ENCODE peak calls at places on chromosomes 2 and 18, in eight cellular contexts. K is GM10248, E is HFF-Myc, D is HCT116, I is psoas muscle, N is kidney tubule cell, X is non-pigmented ciliary epithelial cell, R is hypothalamus. S is an unnamed sample.

GRCh38 chr2:86821306-86821705 is 30.6 kb upstream of the CD8A start:
- DNase-seq in K (no peak), N (no peak), D (no peak), I (no peak), R (no peak), E (no peak), X (no peak), S (no peak)

GRCh38 chr2:240630771-240631560 is 5.7 kb downstream of the GPR35 start:
- DNase-seq in I (peak; percentile 38), R (no peak), K (no peak), N (no peak), D (no peak), X (no peak), E (no peak), S (no peak)

GRCh38 chr18:4276983-4277585 is 178.0 kb downstream of the DLGAP1 start:
- DNase-seq in R (no peak), E (no peak), N (no peak), K (no peak), I (no peak), D (no peak), X (no peak), S (no peak)

GRCh38 chr18:9101730-9102390 is 639 bp upstream of the NDUFV2 start:
- DNase-seq in N (peak; percentile 87), I (no peak), E (no peak), R (peak; percentile 47), X (peak; percentile 42), D (peak; percentile 44), K (peak; percentile 50), S (no peak)

GRCh38 chr2:8535821-8536685 is 145.8 kb upstream of the ID2 start:
- DNase-seq in X (no peak), I (no peak), D (no peak), K (no peak), R (peak; percentile 27), E (no peak), N (no peak), S (no peak)

GRCh38 chr2:190912731-190913130 is 32.1 kb downstream of the GLS start:
- DNase-seq in R (no peak), K (no peak), X (no peak), E (no peak), N (no peak), I (no peak), D (no peak), S (no peak)

GRCh38 chr2:238280083-238280816 is 8.2 kb downstream of the PER2 start:
- DNase-seq in N (no peak), R (no peak), X (no peak), E (no peak), K (no peak), D (no peak), I (peak; percentile 28), S (no peak)

GRCh38 chr2:39994151-39994550 is 215.1 kb upstream of the THUMPD2 start:
- DNase-seq in R (no peak), D (no peak), N (peak; percentile 68), I (no peak), X (peak; percentile 61), E (no peak), K (no peak), S (no peak)

GRCh38 chr2:18701546-18701945 is 112.2 kb upstream of the NT5C1B start:
- DNase-seq in D (no peak), N (no peak), E (no peak), R (no peak), I (no peak), X (no peak), K (no peak), S (no peak)

GRCh38 chr2:119196301-119197124 is 27.1 kb upstream of the STEAP3 start:
- DNase-seq in E (no peak), N (peak; percentile 37), K (no peak), X (no peak), D (no peak), I (no peak), R (no peak), S (no peak)

GRCh38 chr2:111198701-111199100 is 78.0 kb downstream of the BCL2L11 start:
- DNase-seq in D (no peak), I (no peak), N (no peak), K (no peak), E (no peak), R (no peak), X (no peak), S (no peak)

GRCh38 chr2:217248312-217248935 is 388.6 kb upstream of the TNP1 start:
- DNase-seq in R (peak; percentile 85), E (no peak), K (peak; percentile 58), D (no peak), I (peak; percentile 80), X (no peak), N (peak; percentile 35), S (peak; percentile 11)

GRCh38 chr2:167052825-167053224 is 164.5 kb downstream of the XIRP2 start:
- DNase-seq in I (no peak), R (no peak), K (no peak), N (peak; percentile 31), D (no peak), X (peak; percentile 40), E (no peak), S (no peak)

GRCh38 chr18:7360606-7361170 is 129.8 kb downstream of the LRRC30 start:
- DNase-seq in X (no peak), R (no peak), E (no peak), I (no peak), K (no peak), D (no peak), N (no peak), S (no peak)

GRCh38 chr2:157480182-157480961 is 36.5 kb upstream of the CYTIP start:
- DNase-seq in X (no peak), R (no peak), I (peak; percentile 87), D (no peak), N (no peak), K (no peak), E (no peak), S (no peak)

GRCh38 chr18:67359868-67360838 is 156.4 kb downstream of the DSEL start:
- DNase-seq in I (peak; percentile 58), R (peak; percentile 38), X (peak; percentile 93), E (peak; percentile 61), D (no peak), K (no peak), N (peak; percentile 91), S (no peak)

GRCh38 chr2:9110893-9111569 is 95.6 kb upstream of the ASAP2 start:
- DNase-seq in E (no peak), R (no peak), X (no peak), N (no peak), I (no peak), D (no peak), K (no peak), S (no peak)

GRCh38 chr2:15243762-15244161 is 317.4 kb downstream of the NBAS start:
- DNase-seq in N (no peak), R (no peak), K (no peak), E (peak; percentile 38), I (no peak), D (no peak), X (peak; percentile 51), S (no peak)

GRCh38 chr2:168632733-168633132 is 169.7 kb upstream of the NOSTRIN start:
- DNase-seq in E (no peak), K (no peak), X (no peak), I (no peak), N (no peak), D (no peak), R (no peak), S (no peak)

GRCh38 chr18:13500891-13501887 is 225.2 kb downstream of the FAM210A start:
- DNase-seq in K (no peak), I (peak; percentile 79), X (peak; percentile 22), E (no peak), D (no peak), N (peak; percentile 94), R (peak; percentile 34), S (no peak)

GRCh38 chr2:240435955-240436625 is 627 bp downstream of the GPC1 start:
- DNase-seq in R (no peak), E (no peak), N (no peak), K (no peak), I (peak; percentile 63), D (no peak), X (no peak), S (no peak)

GRCh38 chr2:220569380-220569779 is 942.0 kb downstream of the SLC4A3 start:
- DNase-seq in R (no peak), E (no peak), X (no peak), D (no peak), K (no peak), N (no peak), I (no peak), S (no peak)

GRCh38 chr2:106970471-106971261 is 84.7 kb upstream of the ST6GAL2 start:
- DNase-seq in R (no peak), N (peak; percentile 40), K (no peak), D (no peak), X (no peak), E (no peak), I (no peak), S (no peak)